ENCODE peak calls at places on chromosomes 16 and 17, in eight cellular contexts. H is hepatocyte, J is lung, O is testis, T is esophagus squamous epithelium, C is cardiac fibroblast, S is fibroblast of lung, E is HL-60. M is an unnamed sample.

GRCh38 chr16:46673320-46674013 is 15.5 kb downstream of the VPS35 start:
- DNase-seq in H (peak), J (no peak), O (peak), T (no peak), C (peak), S (peak), E (no peak), M (peak)

GRCh38 chr16:67277999-67278772 is 1.1 kb upstream of the PLEKHG4 start:
- DNase-seq in H (peak), J (no peak), O (peak), T (no peak), C (peak), S (peak), E (no peak), M (peak)

GRCh38 chr17:50866950-50867855 is 1.0 kb upstream of the TOB1 start:
- DNase-seq in H (peak), J (peak), O (peak), T (peak), C (peak), S (peak), E (peak), M (peak)

GRCh38 chr16:79651363-79651762 is 50.8 kb upstream of the MAF start:
- DNase-seq in H (peak), J (peak), O (no peak), T (no peak), C (peak), S (peak), E (no peak), M (peak)

GRCh38 chr16:330746-331145 is 21.8 kb downstream of the AXIN1 start:
- DNase-seq in H (peak), J (no peak), O (no peak), T (no peak), C (no peak), S (peak), E (no peak), M (no peak)

GRCh38 chr16:84569382-84569987 is 48.4 kb downstream of the COTL1 start:
- DNase-seq in H (peak), J (peak), O (no peak), T (no peak), C (peak), S (peak), E (no peak), M (no peak)

GRCh38 chr16:80015566-80015965 is 415.0 kb upstream of the MAF start:
- DNase-seq in H (no peak), J (no peak), O (no peak), T (no peak), C (no peak), S (no peak), E (no peak), M (peak)

GRCh38 chr16:51151951-51152663 is 1.0 kb upstream of the SALL1 start:
- DNase-seq in H (peak), J (no peak), O (peak), T (no peak), C (peak), S (peak), E (no peak), M (no peak)

GRCh38 chr16:70715113-70715711 is 29.4 kb upstream of the MTSS2 start:
- DNase-seq in H (peak), J (peak), O (peak), T (no peak), C (peak), S (peak), E (no peak), M (peak)

GRCh38 chr16:49600976-49601375 is 227.4 kb downstream of the C16orf78 start:
- DNase-seq in H (no peak), J (no peak), O (no peak), T (no peak), C (no peak), S (no peak), E (no peak), M (no peak)

GRCh38 chr16:25172831-25173230 is 43.9 kb upstream of the AQP8 start:
- DNase-seq in H (no peak), J (no peak), O (peak), T (no peak), C (no peak), S (no peak), E (no peak), M (no peak)

GRCh38 chr17:76547183-76547641 is 7.4 kb downstream of the PRCD start:
- DNase-seq in H (peak), J (peak), O (peak), T (no peak), C (peak), S (peak), E (no peak), M (peak)

GRCh38 chr17:62986549-62986948 is 20.5 kb downstream of the TANC2 start:
- DNase-seq in H (no peak), J (no peak), O (no peak), T (no peak), C (no peak), S (no peak), E (no peak), M (no peak)

GRCh38 chr17:1495265-1495664 is 2.8 kb upstream of the MYO1C start:
- DNase-seq in H (no peak), J (no peak), O (no peak), T (no peak), C (peak), S (no peak), E (no peak), M (peak)

GRCh38 chr16:74325331-74325730 is 28.7 kb downstream of the PSMD7 start:
- DNase-seq in H (no peak), J (no peak), O (no peak), T (no peak), C (no peak), S (no peak), E (no peak), M (no peak)

GRCh38 chr16:19115148-19116021 is 1.6 kb downstream of the ITPRIPL2 start:
- DNase-seq in H (no peak), J (no peak), O (no peak), T (no peak), C (no peak), S (no peak), E (no peak), M (no peak)

GRCh38 chr17:35537569-35538209 is at the start of gene SLFN12L:
- DNase-seq in H (no peak), J (no peak), O (no peak), T (no peak), C (peak), S (no peak), E (no peak), M (no peak)

GRCh38 chr16:53561101-53561888 is 58.3 kb upstream of the AKTIP start:
- DNase-seq in H (no peak), J (no peak), O (no peak), T (no peak), C (no peak), S (no peak), E (no peak), M (no peak)

GRCh38 chr16:53565300-53565699 is 62.3 kb upstream of the AKTIP start:
- DNase-seq in H (no peak), J (no peak), O (no peak), T (no peak), C (no peak), S (no peak), E (no peak), M (peak)

GRCh38 chr16:53558665-53559064 is 55.7 kb upstream of the AKTIP start:
- DNase-seq in H (no peak), J (no peak), O (no peak), T (no peak), C (no peak), S (no peak), E (no peak), M (no peak)

DNA sequence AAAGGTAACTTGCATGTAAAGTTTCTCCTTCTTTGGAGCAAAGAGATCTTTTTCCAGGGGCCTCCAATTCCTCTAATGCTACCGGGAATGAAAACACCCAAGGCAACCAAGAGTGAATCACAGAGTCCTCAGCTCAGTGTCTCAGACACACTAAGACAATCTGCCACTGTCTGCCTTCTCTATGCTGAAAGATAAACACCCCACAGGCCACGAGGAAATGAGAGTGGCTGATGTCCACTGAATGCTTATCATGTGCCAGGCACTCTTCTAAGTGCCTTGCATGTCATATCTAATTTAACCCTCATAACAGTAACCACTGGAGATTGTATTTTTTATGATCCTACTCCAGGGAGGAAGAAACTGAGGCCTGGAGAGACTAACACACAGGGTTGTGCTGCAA is 56.5 kb upstream of the AKTIP start:
- DNase-seq in H (no peak), J (no peak), O (no peak), T (no peak), C (no peak), S (no peak), E (no peak), M (no peak)
- H3K4me3 ChIP-seq in H (no peak), J (no peak), O (no peak), T (no peak), C (no peak), S (no peak), E (no peak), M (no peak)

GRCh38 chr17:74389937-74390679 is 22.8 kb downstream of the GPR142 start:
- DNase-seq in H (no peak), J (no peak), O (no peak), T (no peak), C (no peak), S (no peak), E (no peak), M (no peak)
- TF ChIP-seq CTCF in H (no peak), J (no peak), O (no peak), T (no peak), C (no peak), S (no peak), E (no peak), M (no peak)

GRCh38 chr17:29138184-29138955 is 41.8 kb downstream of the MYO18A start:
- DNase-seq in H (no peak), J (no peak), O (no peak), T (no peak), C (no peak), S (no peak), E (no peak), M (peak)

GRCh38 chr17:29138991-29139682 is 41.1 kb downstream of the MYO18A start:
- DNase-seq in H (no peak), J (no peak), O (peak), T (no peak), C (no peak), S (no peak), E (peak), M (no peak)

GRCh38 chr17:29140631-29141483 is 39.3 kb downstream of the MYO18A start:
- DNase-seq in H (no peak), J (no peak), O (peak), T (no peak), C (peak), S (peak), E (no peak), M (no peak)

GRCh38 chr17:29141484-29141835 is 38.7 kb downstream of the MYO18A start:
- DNase-seq in H (no peak), J (no peak), O (no peak), T (no peak), C (no peak), S (no peak), E (no peak), M (no peak)

GRCh38 chr17:29140051-29140582 is 40.1 kb downstream of the MYO18A start:
- DNase-seq in H (peak), J (peak), O (peak), T (no peak), C (peak), S (peak), E (peak), M (peak)
- H3K4me3 ChIP-seq in H (no peak), J (peak), O (peak), T (peak), C (peak), S (peak), E (peak), M (no peak)

DNA sequence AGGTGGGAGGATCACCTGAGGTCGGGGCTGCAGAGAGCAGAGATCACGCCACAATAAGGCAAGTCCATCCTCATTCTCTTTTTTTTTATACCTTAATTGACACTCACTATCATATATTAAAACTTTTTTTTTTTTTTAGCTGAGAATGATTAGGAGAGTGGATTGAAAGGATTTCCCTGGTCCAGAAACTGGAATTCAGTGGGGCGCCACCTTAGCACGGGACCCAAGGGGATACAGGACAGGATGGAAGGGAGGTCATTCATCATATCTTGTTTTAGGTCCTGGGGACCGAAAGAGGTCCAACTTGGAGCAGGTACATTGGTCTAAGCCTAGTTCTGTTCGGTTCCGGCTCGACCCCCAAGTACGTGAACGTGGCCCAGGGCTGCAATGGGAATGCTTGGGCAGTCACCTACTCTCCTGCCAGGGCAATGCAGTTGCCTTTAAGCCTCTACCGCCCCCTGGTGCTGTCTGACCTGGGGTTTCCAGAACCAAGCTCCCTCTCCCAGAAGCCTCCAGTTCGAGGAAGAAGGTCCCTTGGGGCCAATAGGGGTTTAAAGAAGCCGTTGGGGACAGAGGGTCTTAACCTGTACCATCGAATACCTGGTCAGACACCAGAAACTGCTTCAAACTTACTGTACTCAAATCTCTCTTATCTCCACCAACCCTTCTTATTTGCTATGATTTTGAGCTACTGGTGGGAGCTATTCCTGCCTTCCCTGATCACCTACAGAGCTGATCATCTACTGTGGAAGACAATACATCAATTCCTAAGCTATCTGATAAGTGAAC is 19.9 kb upstream of the GPATCH8 start:
- DNase-seq in H (peak), J (peak), O (peak), T (no peak), C (peak), S (peak), E (no peak), M (peak)
- TF ChIP-seq CTCF in H (peak), J (peak), O (peak), T (peak), C (peak), S (peak), E (peak), M (peak)

DNA sequence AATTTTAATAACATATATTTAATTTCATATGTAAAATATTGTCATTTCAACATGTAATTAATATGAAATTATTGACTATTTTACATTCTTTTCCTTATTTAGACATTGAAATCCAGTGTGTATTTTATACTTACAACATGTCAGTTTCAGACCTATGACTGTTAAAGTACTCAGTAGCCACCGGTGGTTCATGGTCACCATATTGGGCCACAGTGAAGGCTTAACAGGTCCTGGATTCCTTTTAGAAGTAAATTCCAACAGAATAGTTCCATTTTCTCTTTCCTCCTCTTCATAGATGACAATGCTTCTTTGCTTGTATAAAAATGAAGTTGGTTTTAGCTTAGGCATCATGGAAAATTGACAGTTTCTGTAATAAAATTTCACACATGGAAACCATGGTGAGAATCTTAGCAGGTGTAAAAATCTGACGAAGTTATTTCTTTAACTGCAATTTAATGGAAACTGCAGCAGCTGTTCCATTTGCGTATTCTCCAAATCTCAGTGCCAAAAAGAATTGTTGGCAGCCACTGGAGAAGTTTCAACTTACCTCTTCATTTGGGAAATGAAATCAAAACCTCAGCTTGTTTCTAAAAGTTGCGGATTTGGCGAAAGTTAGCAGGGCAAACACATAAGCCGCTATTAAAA is 231.0 kb downstream of the CDH13 start:
- DNase-seq in H (no peak), J (no peak), O (no peak), T (no peak), C (no peak), S (no peak), E (no peak), M (no peak)
- H3K4me3 ChIP-seq in H (no peak), J (no peak), O (no peak), T (no peak), C (no peak), S (no peak), E (no peak), M (no peak)

GRCh38 chr16:17921357-17921978 is 415.1 kb downstream of the NPIPA8 start:
- DNase-seq in H (peak), J (no peak), O (peak), T (no peak), C (no peak), S (no peak), E (peak), M (peak)
- TF ChIP-seq CTCF in H (peak), J (peak), O (no peak), T (peak), C (peak), S (peak), E (peak), M (peak)

GRCh38 chr17:10197721-10198508 is 491 bp downstream of the GAS7 start:
- DNase-seq in H (peak), J (no peak), O (peak), T (no peak), C (no peak), S (no peak), E (no peak), M (no peak)

GRCh38 chr17:10196936-10197335 is 1.5 kb downstream of the GAS7 start:
- DNase-seq in H (no peak), J (no peak), O (peak), T (no peak), C (no peak), S (no peak), E (no peak), M (no peak)

GRCh38 chr17:10198509-10199249 is at the start of gene GAS7:
- DNase-seq in H (peak), J (no peak), O (peak), T (no peak), C (peak), S (no peak), E (no peak), M (no peak)

GRCh38 chr17:10196384-10196783 is 2.0 kb downstream of the GAS7 start:
- DNase-seq in H (no peak), J (no peak), O (no peak), T (no peak), C (no peak), S (no peak), E (no peak), M (no peak)

GRCh38 chr17:10197362-10197720 is 1.1 kb downstream of the GAS7 start:
- DNase-seq in H (peak), J (no peak), O (peak), T (no peak), C (no peak), S (no peak), E (no peak), M (no peak)
- H3K4me3 ChIP-seq in H (peak), J (peak), O (peak), T (peak), C (peak), S (peak), E (peak), M (no peak)

GRCh38 chr17:81323083-81323369 is 27.9 kb upstream of the SLC38A10 start:
- DNase-seq in H (no peak), J (no peak), O (no peak), T (no peak), C (no peak), S (no peak), E (no peak), M (no peak)

GRCh38 chr17:81324177-81324905 is 29.2 kb upstream of the SLC38A10 start:
- DNase-seq in H (no peak), J (no peak), O (no peak), T (no peak), C (no peak), S (no peak), E (no peak), M (no peak)

GRCh38 chr17:81325057-81325973 is 30.2 kb upstream of the SLC38A10 start:
- DNase-seq in H (no peak), J (no peak), O (no peak), T (no peak), C (no peak), S (no peak), E (no peak), M (no peak)

GRCh38 chr17:81323411-81323868 is 28.3 kb upstream of the SLC38A10 start:
- DNase-seq in H (no peak), J (no peak), O (no peak), T (no peak), C (no peak), S (no peak), E (no peak), M (no peak)

GRCh38 chr17:81322271-81323082 is 27.4 kb upstream of the SLC38A10 start:
- DNase-seq in H (no peak), J (no peak), O (peak), T (no peak), C (no peak), S (no peak), E (no peak), M (peak)
- TF ChIP-seq CTCF in H (peak), J (no peak), O (no peak), T (no peak), C (peak), S (peak), E (no peak), M (peak)